ENCODE peak calls at places on chromosomes 3 and 15, in four cellular contexts. One of them, this sample, is unnamed.

GRCh38 chr3:96843505-96844203 is 29.3 kb downstream of the EPHA6 start:
- DNase-seq in NCI-H526 treated with DMSO at 0.1 percent for 48 hours: no peak
- DNase-seq in germinal center: no peak
- DNase-seq in EL: no peak
- DNase-seq in this sample: no peak

GRCh38 chr15:64151727-64152506 is at the start of gene SNX22:
- DNase-seq in NCI-H526 treated with DMSO at 0.1 percent for 48 hours: no peak
- DNase-seq in germinal center: peak; percentile 69
- DNase-seq in EL: no peak
- DNase-seq in this sample: peak; percentile 71

GRCh38 chr15:55694652-55695150 is 48.3 kb downstream of the PRTG start:
- DNase-seq in NCI-H526 treated with DMSO at 0.1 percent for 48 hours: peak; percentile 79
- DNase-seq in germinal center: no peak
- DNase-seq in EL: no peak
- DNase-seq in this sample: peak; percentile 61

GRCh38 chr15:60972301-60972700 is 256.8 kb downstream of the RORA start:
- DNase-seq in NCI-H526 treated with DMSO at 0.1 percent for 48 hours: no peak
- DNase-seq in germinal center: no peak
- DNase-seq in EL: peak; percentile 92
- DNase-seq in this sample: no peak

GRCh38 chr3:53881691-53882593 is at the start of gene ACTR8:
- DNase-seq in NCI-H526 treated with DMSO at 0.1 percent for 48 hours: peak; percentile 78
- DNase-seq in germinal center: peak; percentile 87
- DNase-seq in EL: peak; percentile 85
- DNase-seq in this sample: peak; percentile 92

GRCh38 chr3:127166501-127167065 is 26.3 kb upstream of the PRR23E start:
- DNase-seq in NCI-H526 treated with DMSO at 0.1 percent for 48 hours: no peak
- DNase-seq in germinal center: no peak
- DNase-seq in EL: no peak
- DNase-seq in this sample: no peak

GRCh38 chr3:120855665-120856437 is 52.2 kb upstream of the STXBP5L start:
- DNase-seq in NCI-H526 treated with DMSO at 0.1 percent for 48 hours: no peak
- DNase-seq in germinal center: no peak
- DNase-seq in EL: peak; percentile 27
- DNase-seq in this sample: no peak

GRCh38 chr3:32593903-32594525 is 23.4 kb upstream of the DYNC1LI1 start:
- DNase-seq in NCI-H526 treated with DMSO at 0.1 percent for 48 hours: no peak
- DNase-seq in germinal center: no peak
- DNase-seq in EL: peak; percentile 18
- DNase-seq in this sample: no peak